ENCODE peak calls at places on chromosomes 16 and 17, in ten cellular contexts. One of them, this sample, is unnamed.

GRCh38 chr16:86099326-86099725 is 200.4 kb downstream of the IRF8 start:
- DNase-seq in thyroid gland: no peak
- DNase-seq in adrenal gland: no peak
- DNase-seq in spleen: peak
- DNase-seq in suprapubic skin: peak
- DNase-seq in heart left ventricle: no peak
- DNase-seq in tibial nerve: no peak
- DNase-seq in right lobe of liver: no peak
- DNase-seq in IMR-90: no peak
- DNase-seq in ovary: no peak
- DNase-seq in this sample: no peak

GRCh38 chr16:50153648-50154368 is 702 bp downstream of the TENT4B start:
- DNase-seq in IMR-90: no peak
- DNase-seq in adrenal gland: peak
- DNase-seq in heart left ventricle: peak
- DNase-seq in thyroid gland: peak
- DNase-seq in tibial nerve: peak
- DNase-seq in ovary: peak
- DNase-seq in spleen: peak
- DNase-seq in suprapubic skin: peak
- DNase-seq in right lobe of liver: peak
- DNase-seq in this sample: no peak

GRCh38 chr16:85211247-85211910 is 99.1 kb upstream of the CIBAR2 start:
- DNase-seq in spleen: no peak
- DNase-seq in thyroid gland: peak
- DNase-seq in IMR-90: no peak
- DNase-seq in ovary: no peak
- DNase-seq in right lobe of liver: no peak
- DNase-seq in heart left ventricle: no peak
- DNase-seq in adrenal gland: peak
- DNase-seq in suprapubic skin: no peak
- DNase-seq in tibial nerve: no peak
- DNase-seq in this sample: no peak

GRCh38 chr16:16038950-16039349 is 89.5 kb downstream of the ABCC1 start:
- DNase-seq in ovary: no peak
- DNase-seq in thyroid gland: no peak
- DNase-seq in spleen: no peak
- DNase-seq in heart left ventricle: no peak
- DNase-seq in suprapubic skin: no peak
- DNase-seq in right lobe of liver: no peak
- DNase-seq in IMR-90: no peak
- DNase-seq in adrenal gland: no peak
- DNase-seq in tibial nerve: no peak
- DNase-seq in this sample: no peak

GRCh38 chr16:62715701-62716100 is 679.5 kb upstream of the CDH8 start:
- DNase-seq in thyroid gland: no peak
- DNase-seq in spleen: no peak
- DNase-seq in ovary: no peak
- DNase-seq in tibial nerve: no peak
- DNase-seq in right lobe of liver: no peak
- DNase-seq in adrenal gland: no peak
- DNase-seq in suprapubic skin: no peak
- DNase-seq in IMR-90: no peak
- DNase-seq in heart left ventricle: no peak
- DNase-seq in this sample: no peak

GRCh38 chr17:2872282-2872681 is 76.0 kb downstream of the RAP1GAP2 start:
- DNase-seq in right lobe of liver: no peak
- DNase-seq in IMR-90: no peak
- DNase-seq in spleen: no peak
- DNase-seq in suprapubic skin: no peak
- DNase-seq in thyroid gland: no peak
- DNase-seq in heart left ventricle: no peak
- DNase-seq in tibial nerve: no peak
- DNase-seq in ovary: no peak
- DNase-seq in adrenal gland: no peak
- DNase-seq in this sample: no peak

GRCh38 chr17:62032480-62032879 is 32.6 kb downstream of the MED13 start:
- DNase-seq in thyroid gland: no peak
- DNase-seq in right lobe of liver: no peak
- DNase-seq in spleen: no peak
- DNase-seq in suprapubic skin: no peak
- DNase-seq in tibial nerve: no peak
- DNase-seq in heart left ventricle: no peak
- DNase-seq in IMR-90: no peak
- DNase-seq in adrenal gland: no peak
- DNase-seq in ovary: no peak
- DNase-seq in this sample: no peak

GRCh38 chr16:83145297-83145696 is 518.5 kb downstream of the CDH13 start:
- DNase-seq in adrenal gland: no peak
- DNase-seq in right lobe of liver: no peak
- DNase-seq in tibial nerve: no peak
- DNase-seq in spleen: no peak
- DNase-seq in ovary: no peak
- DNase-seq in IMR-90: no peak
- DNase-seq in thyroid gland: no peak
- DNase-seq in heart left ventricle: no peak
- DNase-seq in suprapubic skin: no peak
- DNase-seq in this sample: no peak

DNA sequence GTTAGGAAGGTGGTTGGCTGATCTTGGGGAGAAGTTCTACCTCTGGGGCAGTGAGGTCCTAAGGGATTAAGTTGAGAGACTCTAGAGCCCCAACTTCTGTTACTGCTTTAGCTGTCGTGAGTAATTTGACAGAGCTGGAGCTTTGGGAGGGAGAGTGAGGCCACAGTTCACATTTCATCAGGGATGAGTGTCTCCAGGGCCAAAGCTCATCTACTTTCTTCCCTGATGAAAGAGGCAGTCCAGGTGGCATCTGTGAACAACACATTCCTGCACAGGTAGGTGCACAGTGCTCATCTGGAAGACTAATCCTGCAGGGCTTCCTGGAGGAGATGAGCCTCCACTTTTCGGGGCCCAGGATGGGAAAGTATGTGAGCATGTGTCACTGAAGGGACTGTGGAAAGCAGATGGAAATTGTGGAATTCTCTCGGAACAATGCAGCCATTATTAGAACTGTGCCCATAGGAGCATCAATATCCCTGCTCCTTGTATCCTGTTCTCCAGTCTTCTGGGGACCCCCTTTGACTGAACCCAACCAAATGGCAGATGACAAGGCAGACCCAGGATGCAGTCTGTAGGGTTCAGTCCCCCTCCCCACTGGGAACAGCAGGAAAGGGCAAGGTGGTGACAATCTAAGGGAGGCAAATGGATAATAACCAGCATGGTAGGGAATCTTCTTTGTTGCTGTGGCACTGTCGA is 9.0 kb downstream of the DYNLL2 start:
- DNase-seq in ovary: no peak
- DNase-seq in thyroid gland: no peak
- DNase-seq in adrenal gland: no peak
- DNase-seq in tibial nerve: no peak
- DNase-seq in spleen: no peak
- DNase-seq in heart left ventricle: no peak
- DNase-seq in suprapubic skin: no peak
- DNase-seq in right lobe of liver: no peak
- DNase-seq in IMR-90: no peak
- DNase-seq in this sample: no peak
- TF ChIP-seq POLR2A in ovary: no peak
- TF ChIP-seq POLR2A in thyroid gland: no peak
- TF ChIP-seq POLR2A in adrenal gland: no peak
- TF ChIP-seq POLR2A in tibial nerve: no peak
- TF ChIP-seq POLR2A in spleen: no peak
- TF ChIP-seq POLR2A in heart left ventricle: no peak
- TF ChIP-seq POLR2A in suprapubic skin: no peak
- TF ChIP-seq POLR2A in right lobe of liver: no peak
- TF ChIP-seq POLR2A in IMR-90: no peak
- TF ChIP-seq POLR2A in this sample: no peak

GRCh38 chr16:9518054-9518453 is 426.6 kb downstream of the HAPSTR1 start:
- DNase-seq in ovary: no peak
- DNase-seq in suprapubic skin: no peak
- DNase-seq in heart left ventricle: no peak
- DNase-seq in thyroid gland: no peak
- DNase-seq in adrenal gland: peak
- DNase-seq in right lobe of liver: no peak
- DNase-seq in tibial nerve: no peak
- DNase-seq in spleen: no peak
- DNase-seq in IMR-90: no peak
- DNase-seq in this sample: no peak

GRCh38 chr16:9521749-9522370 is 430.4 kb downstream of the HAPSTR1 start:
- DNase-seq in tibial nerve: no peak
- DNase-seq in adrenal gland: peak
- DNase-seq in ovary: no peak
- DNase-seq in IMR-90: no peak
- DNase-seq in spleen: no peak
- DNase-seq in heart left ventricle: no peak
- DNase-seq in suprapubic skin: no peak
- DNase-seq in thyroid gland: no peak
- DNase-seq in right lobe of liver: no peak
- DNase-seq in this sample: no peak

GRCh38 chr16:9516444-9516843 is 425.0 kb downstream of the HAPSTR1 start:
- DNase-seq in suprapubic skin: no peak
- DNase-seq in ovary: no peak
- DNase-seq in thyroid gland: no peak
- DNase-seq in adrenal gland: no peak
- DNase-seq in spleen: no peak
- DNase-seq in heart left ventricle: no peak
- DNase-seq in right lobe of liver: no peak
- DNase-seq in tibial nerve: no peak
- DNase-seq in IMR-90: no peak
- DNase-seq in this sample: no peak
- H3K27ac ChIP-seq in suprapubic skin: no peak
- H3K27ac ChIP-seq in ovary: no peak
- H3K27ac ChIP-seq in thyroid gland: no peak
- H3K27ac ChIP-seq in adrenal gland: no peak
- H3K27ac ChIP-seq in spleen: no peak
- H3K27ac ChIP-seq in heart left ventricle: no peak
- H3K27ac ChIP-seq in right lobe of liver: no peak
- H3K27ac ChIP-seq in tibial nerve: no peak
- H3K27ac ChIP-seq in IMR-90: no peak
- H3K27ac ChIP-seq in this sample: no peak

GRCh38 chr17:31552568-31552967 is 161.1 kb downstream of the RAB11FIP4 start:
- DNase-seq in thyroid gland: no peak
- DNase-seq in suprapubic skin: no peak
- DNase-seq in tibial nerve: no peak
- DNase-seq in IMR-90: no peak
- DNase-seq in adrenal gland: no peak
- DNase-seq in spleen: no peak
- DNase-seq in ovary: no peak
- DNase-seq in right lobe of liver: no peak
- DNase-seq in heart left ventricle: no peak
- DNase-seq in this sample: no peak

GRCh38 chr17:31549121-31549524 is 157.6 kb downstream of the RAB11FIP4 start:
- DNase-seq in IMR-90: no peak
- DNase-seq in thyroid gland: no peak
- DNase-seq in adrenal gland: no peak
- DNase-seq in spleen: no peak
- DNase-seq in tibial nerve: no peak
- DNase-seq in ovary: no peak
- DNase-seq in suprapubic skin: no peak
- DNase-seq in heart left ventricle: no peak
- DNase-seq in right lobe of liver: no peak
- DNase-seq in this sample: no peak

GRCh38 chr17:31548709-31549108 is 157.2 kb downstream of the RAB11FIP4 start:
- DNase-seq in right lobe of liver: no peak
- DNase-seq in tibial nerve: no peak
- DNase-seq in IMR-90: no peak
- DNase-seq in ovary: no peak
- DNase-seq in suprapubic skin: no peak
- DNase-seq in spleen: peak
- DNase-seq in adrenal gland: no peak
- DNase-seq in heart left ventricle: no peak
- DNase-seq in thyroid gland: no peak
- DNase-seq in this sample: no peak

GRCh38 chr17:31550389-31551056 is 159.0 kb downstream of the RAB11FIP4 start:
- DNase-seq in adrenal gland: no peak
- DNase-seq in right lobe of liver: no peak
- DNase-seq in spleen: no peak
- DNase-seq in heart left ventricle: no peak
- DNase-seq in thyroid gland: peak
- DNase-seq in suprapubic skin: no peak
- DNase-seq in tibial nerve: no peak
- DNase-seq in ovary: no peak
- DNase-seq in IMR-90: peak
- DNase-seq in this sample: no peak

GRCh38 chr17:31549525-31550388 is 158.3 kb downstream of the RAB11FIP4 start:
- DNase-seq in suprapubic skin: peak
- DNase-seq in spleen: peak
- DNase-seq in IMR-90: peak
- DNase-seq in adrenal gland: peak
- DNase-seq in tibial nerve: peak
- DNase-seq in right lobe of liver: peak
- DNase-seq in ovary: peak
- DNase-seq in heart left ventricle: peak
- DNase-seq in thyroid gland: peak
- DNase-seq in this sample: peak
- TF ChIP-seq POLR2A in suprapubic skin: no peak
- TF ChIP-seq POLR2A in spleen: no peak
- TF ChIP-seq POLR2A in IMR-90: no peak
- TF ChIP-seq POLR2A in adrenal gland: peak
- TF ChIP-seq POLR2A in tibial nerve: no peak
- TF ChIP-seq POLR2A in right lobe of liver: peak
- TF ChIP-seq POLR2A in ovary: peak
- TF ChIP-seq POLR2A in heart left ventricle: no peak
- TF ChIP-seq POLR2A in thyroid gland: no peak
- TF ChIP-seq POLR2A in this sample: peak

GRCh38 chr16:28886945-28887344 is 8.7 kb downstream of the ATP2A1 start:
- DNase-seq in heart left ventricle: no peak
- DNase-seq in tibial nerve: no peak
- DNase-seq in ovary: no peak
- DNase-seq in right lobe of liver: no peak
- DNase-seq in thyroid gland: no peak
- DNase-seq in adrenal gland: no peak
- DNase-seq in suprapubic skin: no peak
- DNase-seq in spleen: no peak
- DNase-seq in IMR-90: no peak
- DNase-seq in this sample: no peak

GRCh38 chr16:28883221-28883996 is 5.1 kb downstream of the ATP2A1 start:
- DNase-seq in heart left ventricle: no peak
- DNase-seq in ovary: no peak
- DNase-seq in adrenal gland: no peak
- DNase-seq in right lobe of liver: no peak
- DNase-seq in tibial nerve: no peak
- DNase-seq in thyroid gland: no peak
- DNase-seq in suprapubic skin: no peak
- DNase-seq in spleen: peak
- DNase-seq in IMR-90: no peak
- DNase-seq in this sample: no peak

GRCh38 chr16:28880955-28881354 is 2.7 kb downstream of the ATP2A1 start:
- DNase-seq in adrenal gland: no peak
- DNase-seq in heart left ventricle: no peak
- DNase-seq in suprapubic skin: no peak
- DNase-seq in spleen: no peak
- DNase-seq in IMR-90: no peak
- DNase-seq in thyroid gland: no peak
- DNase-seq in ovary: no peak
- DNase-seq in right lobe of liver: no peak
- DNase-seq in tibial nerve: no peak
- DNase-seq in this sample: no peak

GRCh38 chr16:28882476-28883180 is 4.3 kb downstream of the ATP2A1 start:
- DNase-seq in heart left ventricle: no peak
- DNase-seq in ovary: no peak
- DNase-seq in suprapubic skin: no peak
- DNase-seq in thyroid gland: no peak
- DNase-seq in spleen: peak
- DNase-seq in tibial nerve: no peak
- DNase-seq in right lobe of liver: no peak
- DNase-seq in IMR-90: no peak
- DNase-seq in adrenal gland: no peak
- DNase-seq in this sample: no peak

GRCh38 chr16:28884045-28884444 is 5.8 kb downstream of the ATP2A1 start:
- DNase-seq in right lobe of liver: no peak
- DNase-seq in suprapubic skin: no peak
- DNase-seq in IMR-90: no peak
- DNase-seq in adrenal gland: no peak
- DNase-seq in ovary: no peak
- DNase-seq in heart left ventricle: no peak
- DNase-seq in tibial nerve: no peak
- DNase-seq in thyroid gland: no peak
- DNase-seq in spleen: no peak
- DNase-seq in this sample: no peak
- H3K27ac ChIP-seq in right lobe of liver: no peak
- H3K27ac ChIP-seq in suprapubic skin: no peak
- H3K27ac ChIP-seq in IMR-90: no peak
- H3K27ac ChIP-seq in adrenal gland: no peak
- H3K27ac ChIP-seq in ovary: no peak
- H3K27ac ChIP-seq in heart left ventricle: no peak
- H3K27ac ChIP-seq in tibial nerve: no peak
- H3K27ac ChIP-seq in thyroid gland: no peak
- H3K27ac ChIP-seq in spleen: no peak
- H3K27ac ChIP-seq in this sample: no peak